ENCODE peak calls at places on chromosomes 4 and X, in seven cellular contexts. L is epithelial cell of proximal tubule; Q is kidney tubule cell; E is stimulated activated CD4-positive, alpha-beta T cell treated with anti-CD3 and anti-CD28 coated beads, Interleukin-2, amount 100 ng/mL, for 24 hours; P is GM03348; Y is iPS DF 6.9; A is esophagus squamous epithelium. S is an unnamed sample.

GRCh38 chrX:2539586-2539985 is 38.8 kb upstream of the DHRSX start:
- DNase-seq in L (no peak), Q (no peak), E (no peak), P (no peak), Y (no peak), A (no peak), S (no peak)

GRCh38 chrX:110858565-110858964 is 62.9 kb upstream of the CHRDL1 start:
- DNase-seq in L (peak), Q (no peak), E (no peak), P (no peak), Y (no peak), A (no peak), S (no peak)

GRCh38 chr4:2243682-2244380 is 1.9 kb upstream of the HAUS3 start:
- DNase-seq in L (no peak), Q (peak), E (no peak), P (no peak), Y (no peak), A (no peak), S (peak)

GRCh38 chr4:99784836-99785235 is 31.8 kb upstream of the DAPP1 start:
- DNase-seq in L (no peak), Q (no peak), E (no peak), P (no peak), Y (no peak), A (no peak), S (no peak)

GRCh38 chr4:8468746-8469535 is 28.4 kb downstream of the TRMT44 start:
- DNase-seq in L (no peak), Q (peak), E (peak), P (peak), Y (peak), A (no peak), S (peak)

GRCh38 chrX:71181558-71181909 is 36.9 kb downstream of the NLGN3 start:
- DNase-seq in L (no peak), Q (no peak), E (peak), P (peak), Y (no peak), A (no peak), S (no peak)

GRCh38 chrX:136047001-136047642 is 61.9 kb downstream of the SLC9A6 start:
- DNase-seq in L (no peak), Q (no peak), E (no peak), P (no peak), Y (no peak), A (no peak), S (no peak)

GRCh38 chrX:19883878-19884277 is 3.5 kb downstream of the SH3KBP1 start:
- DNase-seq in L (no peak), Q (peak), E (peak), P (no peak), Y (no peak), A (no peak), S (no peak)

GRCh38 chr4:86403575-86403974 is 43.7 kb upstream of the MAPK10 start:
- DNase-seq in L (no peak), Q (no peak), E (no peak), P (no peak), Y (no peak), A (no peak), S (no peak)

GRCh38 chr4:3851211-3851610 is 85.0 kb downstream of the ADRA2C start:
- DNase-seq in L (no peak), Q (no peak), E (no peak), P (peak), Y (no peak), A (no peak), S (no peak)

GRCh38 chrX:3820170-3820569 is 106.7 kb upstream of the PRKX start:
- DNase-seq in L (no peak), Q (peak), E (no peak), P (peak), Y (no peak), A (no peak), S (no peak)

GRCh38 chr4:48877827-48878535 is 28.6 kb downstream of the OCIAD2 start:
- DNase-seq in L (no peak), Q (no peak), E (no peak), P (no peak), Y (no peak), A (no peak), S (no peak)

GRCh38 chr4:105895609-105896460 is 564 bp downstream of the NPNT start:
- DNase-seq in L (no peak), Q (peak), E (peak), P (peak), Y (no peak), A (no peak), S (no peak)

GRCh38 chrX:3639236-3639635 is 74.2 kb downstream of the PRKX start:
- DNase-seq in L (no peak), Q (no peak), E (no peak), P (no peak), Y (no peak), A (no peak), S (no peak)

GRCh38 chr4:16757080-16757521 is 141.3 kb downstream of the LDB2 start:
- DNase-seq in L (no peak), Q (no peak), E (no peak), P (peak), Y (no peak), A (no peak), S (no peak)

GRCh38 chrX:21929209-21929608 is 11.3 kb upstream of the SMS start:
- DNase-seq in L (no peak), Q (no peak), E (no peak), P (no peak), Y (no peak), A (no peak), S (no peak)

GRCh38 chrX:20571611-20572010 is 304.9 kb upstream of the RPS6KA3 start:
- DNase-seq in L (no peak), Q (peak), E (no peak), P (peak), Y (no peak), A (no peak), S (no peak)

GRCh38 chr4:154033921-154034320 is 245.0 kb upstream of the SFRP2 start:
- DNase-seq in L (no peak), Q (no peak), E (no peak), P (no peak), Y (no peak), A (no peak), S (no peak)

GRCh38 chrX:78333521-78333920 is 6.1 kb upstream of the CYSLTR1 start:
- DNase-seq in L (no peak), Q (peak), E (no peak), P (no peak), Y (no peak), A (no peak), S (no peak)

GRCh38 chr4:71267244-71267643 is 71.6 kb upstream of the SLC4A4 start:
- DNase-seq in L (no peak), Q (no peak), E (no peak), P (peak), Y (no peak), A (no peak), S (no peak)

GRCh38 chr4:57110635-57111546 is 706 bp upstream of the IGFBP7 start:
- DNase-seq in L (peak), Q (peak), E (peak), P (peak), Y (peak), A (no peak), S (peak)

GRCh38 chr4:41164405-41164804 is 49.9 kb downstream of the APBB2 start:
- DNase-seq in L (no peak), Q (no peak), E (no peak), P (no peak), Y (no peak), A (no peak), S (no peak)

GRCh38 chrX:10011991-10012390 is 44.8 kb downstream of the CLDN34 start:
- DNase-seq in L (no peak), Q (no peak), E (no peak), P (no peak), Y (no peak), A (no peak), S (no peak)

GRCh38 chr4:110959041-110959643 is 336.3 kb upstream of the PITX2 start:
- DNase-seq in L (no peak), Q (peak), E (no peak), P (no peak), Y (no peak), A (no peak), S (no peak)

GRCh38 chrX:131746491-131746968 is 202.7 kb downstream of the OR13H1 start:
- DNase-seq in L (no peak), Q (peak), E (no peak), P (no peak), Y (no peak), A (peak), S (no peak)

GRCh38 chrX:7514871-7515599 is 327.9 kb upstream of the VCX start:
- DNase-seq in L (peak), Q (peak), E (no peak), P (peak), Y (no peak), A (no peak), S (no peak)

GRCh38 chr4:155047755-155048154 is 160.7 kb upstream of the NPY2R start:
- DNase-seq in L (no peak), Q (no peak), E (no peak), P (peak), Y (no peak), A (no peak), S (no peak)

GRCh38 chr4:6208416-6208815 is 8.1 kb upstream of the JAKMIP1 start:
- DNase-seq in L (no peak), Q (no peak), E (no peak), P (no peak), Y (no peak), A (no peak), S (no peak)

GRCh38 chr4:25800253-25800652 is 62.5 kb downstream of the SEL1L3 start:
- DNase-seq in L (no peak), Q (no peak), E (no peak), P (no peak), Y (no peak), A (no peak), S (no peak)

GRCh38 chr4:19700951-19701350 is 550.8 kb upstream of the SLIT2 start:
- DNase-seq in L (no peak), Q (peak), E (no peak), P (peak), Y (no peak), A (no peak), S (no peak)